ENCODE peak calls at places on chromosomes 3 and 15, in five cellular contexts. S, I, N, Y and E are unnamed samples.

GRCh38 chr3:54326951-54327350 is 204.6 kb downstream of the CACNA2D3 start:
- DNase-seq in S (no peak), I (no peak), N (no peak), Y (no peak), E (no peak)

GRCh38 chr3:65878831-65879230 is 159.9 kb downstream of the MAGI1 start:
- DNase-seq in S (no peak), I (no peak), N (no peak), Y (no peak), E (no peak)

GRCh38 chr15:63340878-63341277 is 40.8 kb downstream of the CA12 start:
- DNase-seq in S (no peak), I (no peak), N (no peak), Y (no peak), E (no peak)

GRCh38 chr15:45948226-45948625 is 313.4 kb downstream of the SQOR start:
- DNase-seq in S (no peak), I (no peak), N (peak; percentile 74), Y (peak; percentile 10), E (no peak)

GRCh38 chr3:184015381-184016019 is 2.2 kb downstream of the ABCC5 start:
- DNase-seq in S (no peak), I (no peak), N (no peak), Y (no peak), E (no peak)

GRCh38 chr3:188106006-188106405 is 48.0 kb upstream of the LPP start:
- DNase-seq in S (no peak), I (no peak), N (no peak), Y (no peak), E (no peak)

GRCh38 chr3:45313743-45314403 is 74.5 kb upstream of the LARS2 start:
- DNase-seq in S (no peak), I (no peak), N (no peak), Y (no peak), E (no peak)

GRCh38 chr3:82581350-82581749 is 819.9 kb upstream of the GBE1 start:
- DNase-seq in S (no peak), I (no peak), N (no peak), Y (no peak), E (no peak)

GRCh38 chr3:60812544-60812943 is 438.7 kb downstream of the FHIT start:
- DNase-seq in S (peak; percentile 11), I (no peak), N (no peak), Y (no peak), E (no peak)

GRCh38 chr3:182136008-182136910 is 424.5 kb downstream of the SOX2 start:
- DNase-seq in S (no peak), I (no peak), N (no peak), Y (no peak), E (no peak)

GRCh38 chr15:89150286-89150685 is 62.0 kb downstream of the ABHD2 start:
- DNase-seq in S (no peak), I (no peak), N (no peak), Y (no peak), E (no peak)

GRCh38 chr3:38006031-38006430 is 15.4 kb downstream of the VILL start:
- DNase-seq in S (no peak), I (no peak), N (no peak), Y (no peak), E (no peak)

GRCh38 chr15:90496791-90497190 is 32.9 kb upstream of the CRTC3 start:
- DNase-seq in S (no peak), I (no peak), N (no peak), Y (no peak), E (no peak)

GRCh38 chr15:65940618-65940909 is 71.3 kb downstream of the RAB11A start:
- DNase-seq in S (peak; percentile 62), I (peak; percentile 56), N (no peak), Y (no peak), E (no peak)

GRCh38 chr3:54900954-54901591 is 26.8 kb downstream of the LRTM1 start:
- DNase-seq in S (peak; percentile 58), I (peak; percentile 40), N (no peak), Y (no peak), E (no peak)

GRCh38 chr3:194570184-194570583 is 63.0 kb downstream of the TMEM44 start:
- DNase-seq in S (no peak), I (no peak), N (no peak), Y (no peak), E (no peak)

GRCh38 chr15:91151781-91152563 is 51.9 kb downstream of the SV2B start:
- DNase-seq in S (no peak), I (no peak), N (no peak), Y (no peak), E (no peak)

GRCh38 chr15:74829500-74829899 is 3.1 kb downstream of the CPLX3 start:
- DNase-seq in S (no peak), I (no peak), N (no peak), Y (no peak), E (no peak)

GRCh38 chr15:93619597-93619996 is 530.6 kb upstream of the RGMA start:
- DNase-seq in S (no peak), I (no peak), N (no peak), Y (peak; percentile 59), E (no peak)

GRCh38 chr15:77991029-77991406 is 86.5 kb downstream of the TBC1D2B start:
- DNase-seq in S (no peak), I (no peak), N (no peak), Y (no peak), E (no peak)

GRCh38 chr3:56200251-56200650 is 268.0 kb downstream of the ERC2 start:
- DNase-seq in S (no peak), I (no peak), N (no peak), Y (no peak), E (no peak)

GRCh38 chr3:63652066-63652725 is at the start of gene SNTN:
- DNase-seq in S (no peak), I (no peak), N (no peak), Y (no peak), E (no peak)

GRCh38 chr15:101497484-101498034 is 8.1 kb upstream of the PCSK6 start:
- DNase-seq in S (no peak), I (no peak), N (no peak), Y (no peak), E (no peak)

GRCh38 chr3:57335273-57335938 is 42.9 kb upstream of the ASB14 start:
- DNase-seq in S (no peak), I (no peak), N (no peak), Y (no peak), E (no peak)

GRCh38 chr3:71104090-71104489 is 479.4 kb downstream of the FOXP1 start:
- DNase-seq in S (peak; percentile 96), I (peak; percentile 95), N (no peak), Y (no peak), E (no peak)

GRCh38 chr3:40456279-40456939 is 730 bp upstream of the RPL14 start:
- DNase-seq in S (no peak), I (no peak), N (no peak), Y (no peak), E (no peak)

GRCh38 chr15:29935296-29936020 is 113.2 kb upstream of the TJP1 start:
- DNase-seq in S (no peak), I (no peak), N (no peak), Y (no peak), E (no peak)

GRCh38 chr15:65147902-65148301 is 14.3 kb upstream of the PDCD7 start:
- DNase-seq in S (no peak), I (no peak), N (no peak), Y (no peak), E (no peak)

GRCh38 chr3:100463002-100463401 is 29.4 kb upstream of the TMEM45A start:
- DNase-seq in S (peak; percentile 59), I (peak; percentile 28), N (no peak), Y (peak; percentile 71), E (peak; percentile 34)
- H3K4me3 ChIP-seq in S (no peak overlapping the region), I (no peak overlapping the region), N (no peak overlapping the region), Y (no peak overlapping the region), E (no peak overlapping the region)

GRCh38 chr3:69541059-69541471 is 155.2 kb upstream of the FRMD4B start:
- DNase-seq in S (no peak), I (no peak), N (no peak), Y (peak; percentile 76), E (no peak)

GRCh38 chr3:69547457-69548014 is 161.6 kb upstream of the FRMD4B start:
- DNase-seq in S (no peak), I (no peak), N (no peak), Y (no peak), E (no peak)

GRCh38 chr3:69543080-69543429 is 157.2 kb upstream of the FRMD4B start:
- DNase-seq in S (no peak), I (no peak), N (no peak), Y (no peak), E (no peak)

GRCh38 chr3:69541823-69542264 is 156.0 kb upstream of the FRMD4B start:
- DNase-seq in S (no peak), I (no peak), N (no peak), Y (no peak), E (no peak)

GRCh38 chr3:69542265-69543079 is 156.6 kb upstream of the FRMD4B start:
- DNase-seq in S (peak; percentile 2), I (no peak), N (no peak), Y (peak; percentile 88), E (no peak)
- TF ChIP-seq EZH2 in S (no peak), I (no peak), N (no peak), Y (peak; percentile 51), E (no peak)

DNA sequence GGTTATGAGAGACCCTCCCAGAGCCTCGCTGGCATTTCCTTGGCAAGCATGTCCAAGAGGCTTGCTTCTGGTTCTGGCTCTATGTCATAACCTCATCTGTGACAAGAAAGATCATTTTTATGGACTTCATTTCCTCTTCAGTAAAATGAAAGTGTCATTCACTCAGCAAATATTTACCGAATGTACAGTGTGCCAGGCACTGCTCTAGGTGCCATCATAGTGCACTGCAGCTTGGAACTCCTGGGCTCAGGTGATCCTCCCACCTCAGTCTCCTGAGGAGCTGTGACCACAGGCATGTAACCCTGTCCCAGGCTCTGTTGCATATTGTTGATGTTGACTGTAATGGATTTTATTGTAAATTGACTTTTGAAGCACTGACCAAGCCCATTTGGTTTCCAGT is 18.7 kb upstream of the ITPKA start:
- DNase-seq in S (no peak), I (no peak), N (no peak), Y (no peak), E (no peak)
- H3K36me3 ChIP-seq in S (peaks cover 15% of the 10 kb centered on the region), I (peaks cover 51% of the 10 kb centered on the region), N (peaks cover 77% of the 10 kb centered on the region), Y (peaks cover 24% of the 10 kb centered on the region), E (peaks cover 69% of the 10 kb centered on the region)

GRCh38 chr3:126541628-126542339 is 16.9 kb downstream of the C3orf22 start:
- DNase-seq in S (no peak), I (no peak), N (no peak), Y (no peak), E (no peak)
- H3K4me3 ChIP-seq in S (no peak overlapping the region), I (no peak overlapping the region), N (no peak overlapping the region), Y (no peak overlapping the region), E (no peak overlapping the region)

GRCh38 chr15:73366766-73367623 is 1.8 kb downstream of the HCN4 start:
- DNase-seq in S (no peak), I (no peak), N (no peak), Y (peak; percentile 54), E (no peak)
- TF ChIP-seq EZH2 in S (peak; percentile 33), I (peak; percentile 20), N (no peak), Y (no peak), E (peak; percentile 7)

GRCh38 chr3:127809211-127809610 is 13.1 kb downstream of the MGLL start:
- DNase-seq in S (no peak), I (no peak), N (no peak), Y (no peak), E (no peak)
- H3K36me3 ChIP-seq in S (peaks cover 18% of the 10 kb centered on the region), I (peaks cover 8% of the 10 kb centered on the region), N (no peaks in the 10 kb centered on the region), Y (no peaks in the 10 kb centered on the region), E (no peaks in the 10 kb centered on the region)